ENCODE peak calls at places on chromosomes 6 and 20, in nine cellular contexts. N, C, M, G, U, H, B, L and J are unnamed samples.

GRCh38 chr20:53934421-53935352 is 135.7 kb downstream of the BCAS1 start:
- DNase-seq in H (peak), N (no peak), G (no peak), C (peak), L (peak), B (no peak), M (no peak), U (no peak), J (no peak)

GRCh38 chr6:113461153-113461897 is 395.8 kb upstream of the MARCKS start:
- DNase-seq in L (no peak), U (no peak), N (no peak), M (no peak), H (peak), G (no peak), B (no peak), C (no peak), J (no peak)

GRCh38 chr20:34747479-34747878 is 43.3 kb downstream of the TP53INP2 start:
- DNase-seq in U (no peak), B (no peak), G (no peak), C (no peak), M (no peak), H (no peak), N (no peak), L (no peak), J (no peak)

GRCh38 chr20:62651285-62652021 is 9.2 kb downstream of the SLCO4A1 start:
- DNase-seq in B (peak), H (no peak), G (no peak), U (no peak), C (peak), L (no peak), M (peak), N (no peak), J (no peak)

GRCh38 chr6:117298941-117299340 is 33.6 kb downstream of the VGLL2 start:
- DNase-seq in N (no peak), B (no peak), L (no peak), U (no peak), G (no peak), M (no peak), H (no peak), C (no peak), J (no peak)

GRCh38 chr6:108175592-108176279 is 9.9 kb downstream of the NR2E1 start:
- DNase-seq in C (no peak), B (no peak), N (no peak), L (no peak), M (no peak), U (no peak), H (no peak), G (no peak), J (no peak)

GRCh38 chr20:47354388-47354709 is 2.1 kb downstream of the ZMYND8 start:
- DNase-seq in G (no peak), L (no peak), B (no peak), C (no peak), M (no peak), U (no peak), H (no peak), N (no peak), J (no peak)

GRCh38 chr20:38432292-38432691 is 2.8 kb downstream of the SNHG17 start:
- DNase-seq in N (no peak), U (no peak), C (no peak), B (no peak), L (no peak), M (no peak), H (no peak), G (no peak), J (no peak)

GRCh38 chr6:23002044-23002619 is 432.8 kb downstream of the HDGFL1 start:
- DNase-seq in L (no peak), C (no peak), G (no peak), H (no peak), B (no peak), N (no peak), U (no peak), M (no peak), J (no peak)

GRCh38 chr20:44336086-44336485 is 757 bp upstream of the R3HDML start:
- DNase-seq in C (no peak), H (no peak), B (no peak), U (no peak), L (no peak), N (no peak), G (no peak), M (no peak), J (no peak)

GRCh38 chr20:52003976-52004375 is 187.6 kb downstream of the ZFP64 start:
- DNase-seq in U (no peak), H (no peak), L (no peak), C (no peak), M (no peak), G (no peak), N (no peak), B (peak), J (no peak)

GRCh38 chr6:43570876-43571441 is 4.9 kb downstream of the XPO5 start:
- DNase-seq in L (no peak), B (no peak), H (no peak), M (no peak), G (no peak), C (no peak), U (no peak), N (no peak), J (no peak)

GRCh38 chr6:6915813-6916547 is 191.8 kb upstream of the RREB1 start:
- DNase-seq in M (no peak), G (no peak), C (peak), L (no peak), H (peak), B (no peak), U (peak), N (no peak), J (no peak)

GRCh38 chr6:35445691-35446090 is 6.4 kb upstream of the FANCE start:
- DNase-seq in H (no peak), N (no peak), B (no peak), G (no peak), C (no peak), M (no peak), L (no peak), U (no peak), J (no peak)

GRCh38 chr20:598133-598881 is 11.8 kb downstream of the TCF15 start:
- DNase-seq in G (no peak), N (no peak), U (no peak), L (no peak), M (no peak), H (no peak), C (no peak), B (no peak), J (no peak)

GRCh38 chr6:164628302-164628931 is 681.0 kb downstream of the C6orf118 start:
- DNase-seq in G (no peak), C (no peak), L (no peak), M (no peak), H (no peak), B (no peak), N (no peak), U (no peak), J (no peak)

GRCh38 chr20:2767768-2768631 is 32.4 kb downstream of the CPXM1 start:
- DNase-seq in L (no peak), N (peak), G (no peak), B (no peak), H (peak), C (peak), U (no peak), M (no peak), J (peak)

GRCh38 chr6:157198425-157199279 is 124.7 kb downstream of the TMEM242 start:
- DNase-seq in U (no peak), C (peak), M (no peak), G (no peak), H (peak), N (peak), B (peak), L (no peak), J (no peak)

GRCh38 chr6:74491844-74492374 is 713.9 kb downstream of the COL12A1 start:
- DNase-seq in H (no peak), M (no peak), C (no peak), B (no peak), G (no peak), U (no peak), N (no peak), L (no peak), J (no peak)

GRCh38 chr20:59095140-59095539 is 52.6 kb upstream of the PRELID3B start:
- DNase-seq in M (no peak), H (no peak), N (no peak), C (no peak), L (no peak), G (no peak), B (no peak), U (no peak), J (no peak)

GRCh38 chr6:44661221-44661609 is 273.7 kb downstream of the CDC5L start:
- DNase-seq in G (no peak), N (no peak), U (no peak), H (no peak), B (no peak), L (no peak), C (no peak), M (no peak), J (no peak)

GRCh38 chr6:84605308-84605707 is 159.1 kb downstream of the TBX18 start:
- DNase-seq in H (peak), G (no peak), L (no peak), N (no peak), U (no peak), C (no peak), B (no peak), M (no peak), J (no peak)

GRCh38 chr6:130018830-130019795 is 732 bp downstream of the L3MBTL3 start:
- DNase-seq in H (peak), B (no peak), N (peak), L (no peak), M (peak), G (no peak), U (peak), C (peak), J (peak)

GRCh38 chr6:130620338-130620781 is 206.8 kb upstream of the SMLR1 start:
- DNase-seq in B (no peak), L (no peak), U (no peak), N (no peak), M (no peak), G (no peak), C (no peak), H (peak), J (no peak)

GRCh38 chr20:13863244-13863643 is 78.4 kb downstream of the NDUFAF5 start:
- DNase-seq in C (no peak), M (no peak), G (no peak), L (no peak), H (no peak), B (no peak), N (no peak), U (no peak), J (no peak)

GRCh38 chr6:13812359-13812642 is 2.1 kb downstream of the MCUR1 start:
- DNase-seq in H (no peak), N (no peak), U (no peak), B (no peak), M (no peak), C (no peak), L (no peak), G (no peak), J (no peak)

GRCh38 chr20:43767686-43768474 is 41.1 kb upstream of the GTSF1L start:
- DNase-seq in N (no peak), B (no peak), M (no peak), G (no peak), C (no peak), U (peak), L (no peak), H (peak), J (no peak)

GRCh38 chr6:26312096-26312463 is 52.9 kb upstream of the BTN3A2 start:
- DNase-seq in U (no peak), C (no peak), B (no peak), L (no peak), G (no peak), H (no peak), N (no peak), M (no peak), J (no peak)

GRCh38 chr6:27205375-27206278 is 41.9 kb upstream of the PRSS16 start:
- DNase-seq in U (no peak), B (no peak), L (no peak), M (no peak), H (no peak), G (no peak), C (no peak), N (no peak), J (no peak)

GRCh38 chr20:58987790-58988564 is 6.9 kb downstream of the NELFCD start:
- DNase-seq in C (no peak), G (no peak), N (no peak), B (no peak), H (no peak), U (no peak), M (no peak), L (no peak), J (no peak)

GRCh38 chr6:128057541-128058335 is 156.9 kb upstream of the THEMIS start:
- DNase-seq in C (no peak), N (no peak), G (no peak), L (no peak), M (no peak), H (peak), B (no peak), U (no peak), J (no peak)

GRCh38 chr6:53623497-53623896 is 42.1 kb downstream of the KLHL31 start:
- DNase-seq in N (no peak), C (no peak), L (no peak), B (no peak), U (no peak), H (peak), M (no peak), G (no peak), J (no peak)

GRCh38 chr6:135281227-135281626 is 100.1 kb downstream of the MYB start:
- DNase-seq in H (peak), U (no peak), C (no peak), B (no peak), M (no peak), G (no peak), L (no peak), N (no peak), J (no peak)

GRCh38 chr20:10629946-10630345 is 43.9 kb downstream of the JAG1 start:
- DNase-seq in G (no peak), C (no peak), N (no peak), B (no peak), L (no peak), U (no peak), H (no peak), M (no peak), J (no peak)

GRCh38 chr6:31734703-31735500 is 1.4 kb downstream of the CLIC1 start:
- DNase-seq in B (no peak), L (peak), U (no peak), H (peak), G (no peak), C (peak), N (peak), M (peak), J (no peak)

GRCh38 chr20:41524980-41525613 is 93.1 kb downstream of the CHD6 start:
- DNase-seq in B (no peak), N (peak), C (peak), G (no peak), L (no peak), H (peak), M (no peak), U (peak), J (no peak)

GRCh38 chr20:43590036-43590391 is 723 bp upstream of the IFT52 start:
- DNase-seq in G (no peak), B (no peak), H (no peak), U (peak), N (no peak), M (no peak), L (no peak), C (no peak), J (no peak)

GRCh38 chr20:53942121-53942816 is 128.1 kb downstream of the BCAS1 start:
- DNase-seq in L (no peak), B (no peak), C (peak), H (no peak), N (no peak), G (no peak), U (no peak), M (no peak), J (no peak)

GRCh38 chr6:66362888-66363287 is 655.9 kb upstream of the EYS start:
- DNase-seq in C (no peak), G (no peak), U (no peak), H (no peak), M (no peak), L (no peak), B (no peak), N (no peak), J (no peak)